ENCODE peak calls at places on chromosomes 3 and 15, in ten cellular contexts. T is cardiac muscle cell, K is endodermal cell, N is A549, F is mammary epithelial cell, X is prostate gland, S is IMR-90, O is GM23338, R is right lobe of liver, D is left ventricle myocardium inferior. C is an unnamed sample.

GRCh38 chr3:44468572-44469520 is 8.6 kb downstream of the ZNF445 start:
- DNase-seq in T (no peak), K (peak), N (no peak), F (peak), X (no peak), S (peak), O (peak), R (no peak), D (no peak), C (no peak)

GRCh38 chr3:192916455-192917257 is 1.0 kb downstream of the MB21D2 start:
- DNase-seq in T (peak), K (peak), N (peak), F (peak), X (peak), S (peak), O (peak), R (peak), D (peak), C (no peak)

GRCh38 chr15:63793046-63793483 is 40.7 kb downstream of the HERC1 start:
- DNase-seq in T (no peak), K (no peak), N (no peak), F (no peak), X (no peak), S (no peak), O (no peak), R (no peak), D (no peak), C (no peak)

GRCh38 chr15:89514186-89514585 is 17.8 kb upstream of the RHCG start:
- DNase-seq in T (no peak), K (no peak), N (no peak), F (peak), X (no peak), S (no peak), O (no peak), R (no peak), D (no peak), C (no peak)

GRCh38 chr3:141484701-141485287 is 2.0 kb upstream of the RASA2 start:
- DNase-seq in T (no peak), K (no peak), N (no peak), F (no peak), X (no peak), S (no peak), O (no peak), R (no peak), D (no peak), C (no peak)

GRCh38 chr3:17894434-17895060 is 152.1 kb upstream of the TBC1D5 start:
- DNase-seq in T (peak), K (peak), N (no peak), F (peak), X (peak), S (peak), O (peak), R (no peak), D (no peak), C (peak)

GRCh38 chr3:64599651-64600050 is 88.1 kb downstream of the ADAMTS9 start:
- DNase-seq in T (no peak), K (no peak), N (no peak), F (no peak), X (no peak), S (no peak), O (no peak), R (no peak), D (no peak), C (no peak)

GRCh38 chr3:54696313-54696712 is 231.5 kb downstream of the LRTM1 start:
- DNase-seq in T (no peak), K (no peak), N (no peak), F (peak), X (no peak), S (no peak), O (no peak), R (no peak), D (no peak), C (no peak)

GRCh38 chr15:55527150-55527549 is 19.1 kb upstream of the DNAAF4 start:
- DNase-seq in T (no peak), K (no peak), N (no peak), F (no peak), X (no peak), S (no peak), O (peak), R (no peak), D (no peak), C (no peak)

GRCh38 chr3:143482106-143483088 is 362.8 kb downstream of the CHST2 start:
- DNase-seq in T (peak), K (no peak), N (no peak), F (no peak), X (no peak), S (no peak), O (no peak), R (no peak), D (no peak), C (no peak)

GRCh38 chr15:84812842-84813241 is 4.3 kb upstream of the ALPK3 start:
- DNase-seq in T (no peak), K (peak), N (no peak), F (no peak), X (no peak), S (no peak), O (no peak), R (no peak), D (no peak), C (no peak)

GRCh38 chr3:57063027-57063426 is 2.6 kb downstream of the SPATA12 start:
- DNase-seq in T (no peak), K (no peak), N (no peak), F (no peak), X (no peak), S (no peak), O (no peak), R (no peak), D (no peak), C (no peak)

GRCh38 chr3:31858439-31858838 is 122.6 kb downstream of the OSBPL10 start:
- DNase-seq in T (no peak), K (no peak), N (no peak), F (no peak), X (no peak), S (no peak), O (no peak), R (no peak), D (no peak), C (no peak)

GRCh38 chr3:57951106-57951882 is 56.9 kb upstream of the FLNB start:
- DNase-seq in T (peak), K (peak), N (peak), F (peak), X (no peak), S (peak), O (no peak), R (peak), D (peak), C (peak)

GRCh38 chr15:66117841-66118240 is 135.7 kb downstream of the MEGF11 start:
- DNase-seq in T (no peak), K (no peak), N (no peak), F (no peak), X (no peak), S (no peak), O (no peak), R (no peak), D (no peak), C (no peak)

GRCh38 chr15:93608643-93609148 is 519.7 kb upstream of the RGMA start:
- DNase-seq in T (no peak), K (no peak), N (no peak), F (no peak), X (no peak), S (no peak), O (no peak), R (no peak), D (no peak), C (no peak)

GRCh38 chr3:87793322-87793877 is 265.4 kb downstream of the CGGBP1 start:
- DNase-seq in T (no peak), K (peak), N (no peak), F (no peak), X (no peak), S (no peak), O (no peak), R (no peak), D (no peak), C (no peak)

GRCh38 chr15:41891946-41892345 is 1.9 kb downstream of the SPTBN5 start:
- DNase-seq in T (no peak), K (no peak), N (no peak), F (no peak), X (no peak), S (no peak), O (no peak), R (peak), D (no peak), C (no peak)

GRCh38 chr3:193894121-193894863 is 241.7 kb upstream of the HES1 start:
- DNase-seq in T (no peak), K (no peak), N (no peak), F (no peak), X (no peak), S (no peak), O (peak), R (no peak), D (peak), C (no peak)

GRCh38 chr3:66153471-66153870 is 67.3 kb upstream of the SLC25A26 start:
- DNase-seq in T (peak), K (no peak), N (no peak), F (no peak), X (no peak), S (no peak), O (peak), R (no peak), D (no peak), C (no peak)

GRCh38 chr15:92409521-92409920 is 15.8 kb downstream of the ST8SIA2 start:
- DNase-seq in T (no peak), K (no peak), N (no peak), F (no peak), X (no peak), S (no peak), O (no peak), R (no peak), D (no peak), C (no peak)

GRCh38 chr3:58299839-58300516 is 6.1 kb upstream of the RPP14 start:
- DNase-seq in T (peak), K (peak), N (no peak), F (peak), X (no peak), S (peak), O (peak), R (no peak), D (no peak), C (peak)

GRCh38 chr3:185986201-185986600 is 48.4 kb upstream of the TRA2B start:
- DNase-seq in T (no peak), K (peak), N (peak), F (no peak), X (no peak), S (no peak), O (no peak), R (no peak), D (no peak), C (no peak)

GRCh38 chr15:60179786-60180391 is 175.8 kb downstream of the FOXB1 start:
- DNase-seq in T (peak), K (peak), N (peak), F (peak), X (peak), S (peak), O (peak), R (no peak), D (no peak), C (peak)

GRCh38 chr3:106765342-106765741 is 611.9 kb upstream of the CCDC54 start:
- DNase-seq in T (no peak), K (no peak), N (no peak), F (peak), X (no peak), S (peak), O (no peak), R (no peak), D (no peak), C (peak)

GRCh38 chr3:47715928-47716327 is 65.8 kb downstream of the SMARCC1 start:
- DNase-seq in T (no peak), K (no peak), N (no peak), F (peak), X (no peak), S (peak), O (no peak), R (no peak), D (no peak), C (no peak)

GRCh38 chr15:50353999-50354837 is 780 bp downstream of the GABPB1 start:
- DNase-seq in T (peak), K (peak), N (peak), F (peak), X (peak), S (peak), O (peak), R (peak), D (peak), C (peak)

GRCh38 chr15:92405942-92406341 is 12.3 kb downstream of the ST8SIA2 start:
- DNase-seq in T (no peak), K (no peak), N (no peak), F (no peak), X (no peak), S (no peak), O (no peak), R (no peak), D (no peak), C (no peak)

GRCh38 chr3:10379961-10380360 is 59.0 kb upstream of the SEC13 start:
- DNase-seq in T (no peak), K (no peak), N (no peak), F (no peak), X (no peak), S (no peak), O (no peak), R (no peak), D (no peak), C (no peak)

GRCh38 chr3:150454085-150454484 is 46.0 kb downstream of the TSC22D2 start:
- DNase-seq in T (no peak), K (no peak), N (no peak), F (no peak), X (no peak), S (no peak), O (no peak), R (no peak), D (no peak), C (no peak)

GRCh38 chr3:100891033-100891432 is 102.2 kb downstream of the ABI3BP start:
- DNase-seq in T (no peak), K (no peak), N (no peak), F (peak), X (no peak), S (peak), O (peak), R (no peak), D (no peak), C (no peak)

GRCh38 chr3:31724681-31725080 is 192.0 kb downstream of the STT3B start:
- DNase-seq in T (no peak), K (no peak), N (peak), F (peak), X (no peak), S (peak), O (peak), R (no peak), D (no peak), C (peak)

GRCh38 chr15:78055923-78056713 is 21.4 kb downstream of the TBC1D2B start:
- DNase-seq in T (no peak), K (peak), N (no peak), F (peak), X (no peak), S (no peak), O (no peak), R (peak), D (no peak), C (no peak)

GRCh38 chr3:13025090-13025489 is 48.1 kb downstream of the IQSEC1 start:
- DNase-seq in T (no peak), K (no peak), N (peak), F (peak), X (no peak), S (peak), O (no peak), R (peak), D (peak), C (no peak)

DNA sequence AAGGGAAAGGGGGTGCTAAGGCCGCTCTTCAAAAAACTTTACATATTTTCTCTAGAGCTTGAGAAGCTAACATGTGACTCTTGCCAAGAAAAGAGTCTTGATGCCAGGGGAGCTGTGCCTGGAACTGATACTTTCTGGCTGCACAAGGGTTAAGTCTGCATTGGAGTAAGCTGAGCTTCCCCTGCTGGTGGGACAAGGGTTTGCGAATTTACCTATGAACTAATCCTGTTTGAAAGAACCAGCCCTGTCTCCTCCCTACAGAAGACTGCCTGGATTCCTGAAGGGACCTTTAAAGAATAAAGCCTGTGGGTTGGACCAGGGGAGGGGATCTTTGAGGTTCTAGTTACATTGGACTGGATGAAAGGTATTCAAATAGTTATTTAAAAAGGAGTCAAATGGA is 58.3 kb upstream of the EPHA3 start:
- DNase-seq in T (peak), K (peak), N (no peak), F (no peak), X (no peak), S (peak), O (peak), R (no peak), D (no peak), C (no peak)
- TF ChIP-seq CTCF in T (peak), K (peak), N (no peak), F (peak), X (no peak), S (peak), O (peak), R (no peak), D (no peak), C (peak)

GRCh38 chr15:69715205-69715604 is 262.6 kb downstream of the RPLP1 start:
- DNase-seq in T (no peak), K (no peak), N (no peak), F (no peak), X (no peak), S (no peak), O (no peak), R (no peak), D (no peak), C (no peak)
- H3K27ac ChIP-seq in T (no peak), K (no peak), N (no peak), F (no peak), X (no peak), S (no peak), O (no peak), R (no peak), D (no peak), C (no peak)

GRCh38 chr3:71498543-71498942 is 85.0 kb downstream of the FOXP1 start:
- DNase-seq in T (no peak), K (peak), N (no peak), F (no peak), X (no peak), S (no peak), O (no peak), R (no peak), D (no peak), C (no peak)

GRCh38 chr3:71497367-71497925 is 86.1 kb downstream of the FOXP1 start:
- DNase-seq in T (no peak), K (peak), N (no peak), F (no peak), X (no peak), S (no peak), O (peak), R (no peak), D (no peak), C (no peak)

GRCh38 chr3:71493372-71493771 is 90.2 kb downstream of the FOXP1 start:
- DNase-seq in T (no peak), K (no peak), N (no peak), F (no peak), X (no peak), S (no peak), O (no peak), R (no peak), D (no peak), C (no peak)

GRCh38 chr3:71498053-71498452 is 85.5 kb downstream of the FOXP1 start:
- DNase-seq in T (no peak), K (peak), N (no peak), F (no peak), X (no peak), S (no peak), O (peak), R (no peak), D (no peak), C (no peak)

GRCh38 chr3:71495708-71496472 is 87.6 kb downstream of the FOXP1 start:
- DNase-seq in T (no peak), K (peak), N (peak), F (peak), X (no peak), S (peak), O (peak), R (no peak), D (no peak), C (no peak)
- H3K4me3 ChIP-seq in T (no peak), K (no peak), N (peak), F (peak), X (no peak), S (peak), O (no peak), R (no peak), D (no peak), C (no peak)

GRCh38 chr3:82012775-82013174 is 251.3 kb upstream of the GBE1 start:
- DNase-seq in T (no peak), K (no peak), N (no peak), F (no peak), X (no peak), S (no peak), O (no peak), R (no peak), D (no peak), C (no peak)
- TF ChIP-seq CTCF in T (no peak), K (peak), N (peak), F (peak), X (no peak), S (peak), O (peak), R (peak), D (peak), C (no peak)

DNA sequence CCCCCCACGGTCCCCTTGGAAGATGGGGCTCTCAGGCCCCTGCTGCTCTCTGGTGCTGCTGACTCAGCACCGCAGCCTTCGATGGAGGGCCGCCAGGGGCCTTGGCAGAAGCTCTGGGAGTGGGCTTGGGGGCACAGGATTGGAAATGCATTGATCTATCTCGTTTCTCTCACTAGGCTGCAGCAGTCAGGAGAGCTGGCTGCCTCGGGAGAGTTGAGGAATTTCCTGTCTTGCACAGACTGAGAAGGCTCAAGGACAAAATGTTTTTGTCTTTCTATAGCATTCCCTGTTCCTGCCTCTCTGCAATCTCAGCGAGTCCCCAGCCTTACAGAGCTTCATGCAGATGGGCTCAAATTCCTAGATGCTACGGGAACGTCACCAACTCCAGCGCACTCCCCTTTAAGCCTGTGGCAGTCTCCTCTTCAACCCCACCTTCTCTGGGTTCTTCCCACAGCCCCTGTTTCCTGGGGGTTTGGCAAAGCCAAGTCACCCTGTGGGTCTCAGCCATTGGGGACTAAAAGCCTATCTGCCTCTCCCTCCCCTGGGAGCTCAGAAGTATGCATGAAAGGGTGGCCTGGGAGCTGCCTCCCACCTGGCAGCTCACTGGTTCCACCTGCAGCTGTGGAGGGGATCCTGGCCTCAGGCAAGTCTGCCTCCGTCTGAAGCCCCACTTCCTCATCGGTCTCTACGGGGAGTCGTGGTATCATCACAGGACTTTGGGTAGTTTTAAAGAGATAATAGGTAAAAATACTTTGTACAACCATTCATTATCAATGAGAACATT is 127.4 kb upstream of the HACD2 start:
- DNase-seq in T (peak), K (no peak), N (no peak), F (no peak), X (no peak), S (no peak), O (peak), R (no peak), D (no peak), C (no peak)
- H3K27ac ChIP-seq in T (no peak), K (no peak), N (no peak), F (no peak), X (no peak), S (no peak), O (no peak), R (no peak), D (peak), C (no peak)

DNA sequence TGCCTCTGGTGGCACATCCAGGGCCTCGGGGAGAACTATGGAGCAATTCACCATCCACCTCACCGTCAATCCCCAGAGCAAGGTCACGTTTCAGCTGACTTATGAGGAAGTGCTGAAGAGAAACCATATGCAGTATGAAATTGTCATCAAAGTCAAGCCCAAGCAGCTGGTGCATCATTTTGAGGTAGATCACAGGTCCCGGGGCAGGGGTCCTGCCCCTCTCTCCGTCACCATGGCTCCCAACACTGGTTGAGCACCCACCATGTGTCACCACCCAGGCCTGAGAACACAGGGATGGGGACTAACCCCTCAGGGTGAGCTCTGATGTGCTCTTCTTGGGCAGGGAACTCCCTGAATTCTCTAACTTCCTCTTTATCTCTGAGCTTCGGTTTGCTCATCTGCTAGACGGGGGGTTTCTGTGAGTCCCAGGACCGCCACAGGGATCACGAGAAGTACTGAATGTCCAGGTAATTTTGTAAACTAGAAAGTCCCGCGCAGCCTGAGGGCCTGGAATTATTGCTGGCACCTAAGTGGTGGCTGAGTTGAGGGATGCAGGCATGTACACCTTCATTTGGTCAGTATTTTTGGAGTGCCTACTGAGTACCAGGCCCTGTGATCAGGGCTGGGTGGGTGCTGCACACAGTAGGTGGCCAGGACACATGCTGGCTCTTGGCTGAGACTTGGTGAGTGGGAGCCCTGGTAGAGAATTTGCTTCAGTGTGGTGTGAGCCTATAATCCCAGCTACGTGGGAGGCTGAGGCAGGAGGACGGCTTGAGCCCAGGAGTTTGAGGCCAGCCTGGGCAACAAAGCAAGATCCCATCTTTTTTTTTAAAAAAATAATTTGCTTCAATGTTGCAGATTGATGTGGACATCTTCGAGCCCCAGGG is 2.3 kb downstream of the ITIH1 start:
- DNase-seq in T (no peak), K (no peak), N (no peak), F (no peak), X (no peak), S (no peak), O (no peak), R (peak), D (no peak), C (no peak)
- H3K4me3 ChIP-seq in T (no peak), K (no peak), N (no peak), F (no peak), X (no peak), S (no peak), O (no peak), R (peak), D (no peak), C (no peak)

C was measured in AG04450.